ENCODE peak calls at places on chromosome 2, in seven cellular contexts. F, M, G, O, L, A and V are unnamed samples.

GRCh38 chr2:221492606-221493005 is 79.5 kb downstream of the EPHA4 start:
- DNase-seq in L (no peak), O (no peak), F (no peak), M (no peak), G (no peak), A (no peak), V (peak)

GRCh38 chr2:238596571-238597551 is 170.1 kb downstream of the ASB1 start:
- DNase-seq in O (peak), M (peak), L (no peak), F (no peak), G (no peak), A (no peak), V (peak)

GRCh38 chr2:142865924-142866323 is 11.5 kb upstream of the KYNU start:
- DNase-seq in A (no peak), M (peak), O (no peak), F (no peak), G (no peak), L (no peak), V (no peak)

GRCh38 chr2:39451954-39452353 is 14.9 kb upstream of the MAP4K3 start:
- DNase-seq in F (no peak), G (no peak), L (no peak), A (no peak), O (no peak), M (no peak), V (no peak)

GRCh38 chr2:172464340-172465129 is 37.1 kb downstream of the ITGA6 start:
- DNase-seq in L (no peak), M (no peak), F (no peak), G (no peak), O (no peak), A (no peak), V (no peak)

GRCh38 chr2:230794472-230794871 is 70.3 kb upstream of the ITM2C start:
- DNase-seq in M (no peak), L (no peak), F (no peak), A (no peak), G (no peak), O (no peak), V (no peak)

GRCh38 chr2:216829533-216829932 is 30.3 kb downstream of the TNP1 start:
- DNase-seq in O (no peak), M (peak), G (peak), A (no peak), F (no peak), L (no peak), V (peak)

GRCh38 chr2:42927334-42928160 is 135.2 kb upstream of the HAAO start:
- DNase-seq in O (no peak), A (no peak), L (no peak), G (no peak), F (no peak), M (no peak), V (peak)

GRCh38 chr2:216648105-216648504 is 14.9 kb downstream of the IGFBP2 start:
- DNase-seq in A (no peak), G (no peak), F (no peak), O (no peak), M (peak), L (no peak), V (no peak)

GRCh38 chr2:208222351-208222750 is 32.5 kb downstream of the IDH1 start:
- DNase-seq in L (no peak), A (no peak), O (no peak), M (peak), F (no peak), G (no peak), V (no peak)

GRCh38 chr2:8575810-8576423 is 105.9 kb upstream of the ID2 start:
- DNase-seq in O (no peak), G (no peak), F (no peak), M (no peak), A (no peak), L (no peak), V (peak)

GRCh38 chr2:18566145-18566544 is 5.7 kb upstream of the RDH14 start:
- DNase-seq in L (no peak), O (no peak), M (peak), A (no peak), G (no peak), F (no peak), V (no peak)

GRCh38 chr2:31329081-31329605 is 85.4 kb downstream of the XDH start:
- DNase-seq in M (no peak), G (no peak), A (no peak), O (no peak), F (no peak), L (no peak), V (no peak)

GRCh38 chr2:235126771-235127170 is 175.0 kb downstream of the SH3BP4 start:
- DNase-seq in O (no peak), F (no peak), M (no peak), G (no peak), A (no peak), L (no peak), V (no peak)

GRCh38 chr2:208033701-208034502 is 8.6 kb upstream of the PLEKHM3 start:
- DNase-seq in A (no peak), O (no peak), G (no peak), M (peak), F (peak), L (no peak), V (peak)

GRCh38 chr2:40287201-40287600 is 164.7 kb downstream of the SLC8A1 start:
- DNase-seq in F (peak), G (no peak), A (no peak), M (no peak), L (no peak), O (no peak), V (no peak)

GRCh38 chr2:106115250-106115649 is 78.9 kb downstream of the UXS1 start:
- DNase-seq in L (no peak), M (peak), A (no peak), F (no peak), G (no peak), O (no peak), V (no peak)

GRCh38 chr2:130819915-130820861 is 16.5 kb upstream of the ARHGEF4 start:
- DNase-seq in G (peak), M (peak), F (no peak), O (no peak), L (no peak), A (no peak), V (no peak)

GRCh38 chr2:152762202-152762601 is 43.8 kb downstream of the ARL6IP6 start:
- DNase-seq in M (peak), O (peak), F (no peak), A (no peak), G (no peak), L (no peak), V (no peak)

GRCh38 chr2:65686928-65687521 is 254.6 kb upstream of the SPRED2 start:
- DNase-seq in O (no peak), M (no peak), A (no peak), F (peak), G (peak), L (no peak), V (peak)

GRCh38 chr2:177902395-177903160 is 170.0 kb downstream of the PDE11A start:
- DNase-seq in O (no peak), L (no peak), A (no peak), M (no peak), G (no peak), F (no peak), V (peak)

GRCh38 chr2:232503792-232504323 is 16.2 kb upstream of the ECEL1 start:
- DNase-seq in F (no peak), G (no peak), O (no peak), L (no peak), A (no peak), M (no peak), V (no peak)

GRCh38 chr2:227862227-227862740 is 9.1 kb upstream of the DAW1 start:
- DNase-seq in M (no peak), G (peak), L (no peak), A (no peak), F (peak), O (no peak), V (peak)

GRCh38 chr2:26572589-26572988 is 68.6 kb downstream of the CIB4 start:
- DNase-seq in A (no peak), O (no peak), L (no peak), G (no peak), F (no peak), M (no peak), V (no peak)